ENCODE peak calls at places on chromosomes 6 and 20, in four cellular contexts. B, N, O and C are unnamed samples.

GRCh38 chr6:14861491-14861943 is 384.4 kb upstream of the JARID2 start:
- DNase-seq in B (no peak), N (no peak), O (no peak), C (peak; percentile 30)

GRCh38 chr6:70210462-70210861 is 92.4 kb downstream of the COL9A1 start:
- DNase-seq in B (no peak), N (no peak), O (no peak), C (peak; percentile 30)

GRCh38 chr6:12748411-12748810 is 31.8 kb downstream of the PHACTR1 start:
- DNase-seq in B (no peak), N (no peak), O (no peak), C (no peak)

GRCh38 chr20:47886454-47887041 is 101.3 kb upstream of the SULF2 start:
- DNase-seq in B (no peak), N (no peak), O (no peak), C (no peak)

GRCh38 chr20:21125072-21125848 is 622 bp upstream of the KIZ start:
- DNase-seq in B (no peak), N (peak; percentile 51), O (no peak), C (peak; percentile 55)

GRCh38 chr6:105995403-105995699 is 90.8 kb upstream of the PRDM1 start:
- DNase-seq in B (no peak), N (no peak), O (no peak), C (no peak)

GRCh38 chr6:91812596-91813274 is 1225.9 kb upstream of the MAP3K7 start:
- DNase-seq in B (peak; percentile 43), N (no peak), O (no peak), C (no peak)

GRCh38 chr6:2744206-2744771 is 6.4 kb downstream of the MYLK4 start:
- DNase-seq in B (no peak), N (peak; percentile 42), O (no peak), C (peak; percentile 53)

GRCh38 chr6:72864236-72864635 is 242.4 kb downstream of the KCNQ5 start:
- DNase-seq in B (no peak), N (no peak), O (no peak), C (no peak)

GRCh38 chr20:362271-363254 is 15.7 kb downstream of the NRSN2 start:
- DNase-seq in B (peak; percentile 34), N (peak; percentile 88), O (peak; percentile 89), C (peak; percentile 89)

GRCh38 chr20:50372770-50373088 is 137.5 kb upstream of the PTPN1 start:
- DNase-seq in B (no peak), N (no peak), O (peak; percentile 5), C (no peak)

DNA sequence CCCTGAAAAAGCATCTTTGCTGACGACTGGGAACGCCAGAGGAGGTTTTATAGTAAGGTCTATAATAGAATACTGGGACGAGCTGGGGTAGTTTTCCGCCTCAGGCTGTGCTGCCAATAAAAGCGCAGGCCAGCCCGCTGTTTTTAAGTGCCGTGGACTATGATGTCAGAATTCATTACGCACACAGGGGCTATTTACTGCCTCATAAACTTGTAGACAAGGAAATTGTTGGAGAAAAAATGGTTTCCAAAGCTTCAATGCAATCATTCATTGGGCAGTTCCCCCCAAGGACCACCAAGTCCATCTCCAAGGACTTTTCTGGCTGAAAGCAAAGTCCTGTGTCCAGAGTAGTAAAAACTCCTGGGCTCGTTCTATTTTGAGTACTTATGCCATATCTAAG is 20.4 kb upstream of the FOXF2 start:
- DNase-seq in B (no peak), N (no peak), O (no peak), C (peak; percentile 48)
- H3K27me3 ChIP-seq in B (no peaks in the 10 kb centered on the region), N (no peaks in the 10 kb centered on the region), O (peaks cover 2% of the 10 kb centered on the region), C (peaks cover 63% of the 10 kb centered on the region)

GRCh38 chr6:5506575-5506974 is 245.3 kb downstream of the FARS2 start:
- DNase-seq in B (no peak), N (no peak), O (no peak), C (no peak)
- H3K4me3 ChIP-seq in B (no peak overlapping the region), N (no peak overlapping the region), O (no peak overlapping the region), C (no peak overlapping the region)

GRCh38 chr6:7136859-7137334 is 29.1 kb downstream of the RREB1 start:
- DNase-seq in B (peak; percentile 57), N (no peak), O (no peak), C (no peak)

GRCh38 chr6:7138921-7139358 is 31.2 kb downstream of the RREB1 start:
- DNase-seq in B (no peak), N (peak; percentile 70), O (no peak), C (no peak)

GRCh38 chr6:7139835-7140470 is 32.2 kb downstream of the RREB1 start:
- DNase-seq in B (no peak), N (no peak), O (no peak), C (no peak)

GRCh38 chr6:7137335-7138106 is 29.8 kb downstream of the RREB1 start:
- DNase-seq in B (peak; percentile 87), N (no peak), O (peak; percentile 37), C (peak; percentile 76)

DNA sequence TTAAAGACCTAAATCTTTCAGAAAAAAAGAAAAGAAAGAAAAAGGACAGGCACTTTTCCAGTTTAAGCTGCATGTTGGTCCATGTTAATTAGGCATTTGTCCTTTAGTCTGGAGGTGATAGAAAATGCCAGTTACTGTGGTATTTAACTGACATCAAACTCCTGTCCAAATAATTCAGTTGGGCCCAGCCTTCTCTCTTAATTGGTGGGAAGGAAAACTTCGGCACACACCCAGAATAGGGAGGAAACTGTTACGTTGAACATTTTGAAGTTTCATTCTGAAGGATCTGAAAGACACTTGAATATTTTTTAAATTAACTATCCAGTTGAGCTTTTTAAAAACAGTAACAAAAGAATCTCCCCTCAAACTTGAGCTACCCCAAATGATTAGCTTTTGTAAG is 30.4 kb downstream of the RREB1 start:
- DNase-seq in B (no peak), N (no peak), O (no peak), C (no peak)
- H3K27ac ChIP-seq in B (peak overlapping the region; percentile 97), N (peak overlapping the region; percentile 94), O (no peak overlapping the region), C (peak overlapping the region; percentile 60)

DNA sequence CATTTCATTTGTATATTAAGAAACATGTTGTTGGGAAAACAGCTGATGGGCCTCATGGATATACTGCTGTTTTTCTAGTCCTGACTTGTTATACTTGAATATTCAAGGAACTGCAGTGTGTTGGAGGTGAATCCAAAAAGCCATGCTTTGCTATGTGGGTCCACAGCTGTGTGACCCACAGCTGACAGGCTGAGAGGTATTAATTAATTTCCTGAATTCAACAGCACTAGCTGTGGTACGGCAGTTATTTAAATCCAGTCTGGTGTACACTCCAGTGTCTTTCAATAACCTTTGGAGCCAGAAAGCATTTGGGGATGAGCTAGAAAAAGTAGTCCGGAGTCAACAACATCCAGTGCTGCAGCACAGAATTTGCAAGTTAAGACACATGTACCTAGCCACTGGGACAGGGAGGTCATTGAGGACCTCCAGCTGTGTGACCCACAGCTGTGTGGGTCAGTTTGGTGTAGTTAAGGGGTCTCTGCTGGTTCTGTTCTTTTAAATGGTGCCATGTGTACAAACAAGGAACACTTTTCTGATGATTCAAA is 19.1 kb downstream of the NCOA7 start:
- DNase-seq in B (no peak), N (no peak), O (no peak), C (no peak)
- H3K27me3 ChIP-seq in B (no peaks in the 10 kb centered on the region), N (no peaks in the 10 kb centered on the region), O (no peaks in the 10 kb centered on the region), C (no peaks in the 10 kb centered on the region)

DNA sequence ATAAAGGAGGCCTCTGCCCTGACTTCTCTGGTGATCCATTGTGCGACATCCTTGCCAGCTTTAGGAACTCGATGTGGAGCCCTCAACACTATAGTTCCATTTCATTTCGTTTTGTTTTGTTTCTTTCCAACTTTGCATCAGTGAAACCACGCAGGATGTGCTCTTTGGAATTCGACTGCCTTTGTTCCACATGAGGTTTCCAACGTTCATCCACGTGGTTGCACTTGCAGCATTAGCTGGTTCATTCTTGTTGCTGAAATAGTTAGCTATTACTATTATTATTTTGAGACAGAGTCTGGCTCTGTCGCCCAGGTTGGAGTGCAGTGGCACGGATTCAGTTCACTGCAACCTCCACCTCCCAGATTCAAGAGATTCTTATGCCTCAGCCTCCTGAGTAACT is 61.3 kb upstream of the ZNFX1 start:
- DNase-seq in B (no peak), N (no peak), O (no peak), C (no peak)
- H3K4me3 ChIP-seq in B (no peak overlapping the region), N (no peak overlapping the region), O (no peak overlapping the region), C (no peak overlapping the region)

DNA sequence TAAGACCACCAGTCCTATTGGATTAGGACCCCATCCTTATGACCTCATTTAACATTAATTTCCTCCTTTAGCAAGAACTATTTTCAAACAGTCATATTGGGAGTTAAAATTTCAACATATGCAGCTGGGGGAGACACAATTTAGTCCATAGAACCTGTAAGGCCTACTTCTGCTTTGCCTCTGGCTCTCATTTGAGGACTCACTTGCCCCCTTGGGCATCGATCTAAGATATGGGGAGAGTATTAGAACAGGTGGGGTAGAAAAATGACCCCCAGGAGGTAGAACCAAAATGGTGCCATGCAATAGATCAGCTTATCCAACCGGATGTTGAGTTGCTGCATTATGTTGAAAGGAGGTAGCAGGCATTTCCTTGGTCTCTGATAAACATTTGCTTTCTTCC is 78.5 kb upstream of the ATXN1 start:
- DNase-seq in B (no peak), N (no peak), O (no peak), C (no peak)
- H3K27ac ChIP-seq in B (no peak overlapping the region), N (no peak overlapping the region), O (no peak overlapping the region), C (no peak overlapping the region)

DNA sequence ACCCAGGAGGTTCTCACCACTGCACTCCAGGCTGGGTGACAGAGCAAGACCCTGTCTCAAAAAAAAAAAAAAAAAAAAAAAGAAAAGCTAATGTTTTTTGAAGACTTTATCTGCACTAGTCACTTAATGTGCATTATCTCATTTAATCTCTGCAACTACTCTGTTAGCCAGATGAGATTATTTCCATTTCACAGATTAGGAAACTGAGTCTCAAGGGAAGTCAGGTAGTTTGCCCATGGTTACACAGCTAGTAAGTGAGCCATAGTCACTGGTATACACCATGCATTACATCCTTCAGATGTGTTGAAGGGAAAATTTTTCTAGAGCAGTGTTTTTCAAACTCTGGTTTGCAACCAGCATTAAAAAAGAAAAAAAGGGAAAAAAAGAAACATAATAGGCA is 7.2 kb upstream of the SRF start:
- DNase-seq in B (no peak), N (no peak), O (no peak), C (no peak)
- H3K27me3 ChIP-seq in B (no peaks in the 10 kb centered on the region), N (no peaks in the 10 kb centered on the region), O (no peaks in the 10 kb centered on the region), C (no peaks in the 10 kb centered on the region)